ENCODE peak calls at places on chromosomes 2 and 18, in seven cellular contexts. J, C, H, P, T, R and F are unnamed samples.
A peak's percentile ranks its signal among the peaks of the same experiment; 100 is the strongest.

GRCh38 chr18:58586886-58587285 is 42.0 kb downstream of the ALPK2 start:
- DNase-seq in H (no peak), R (no peak), C (no peak), P (no peak), J (no peak), T (no peak), F (no peak)

GRCh38 chr2:149184994-149185393 is 145.4 kb upstream of the LYPD6 start:
- DNase-seq in C (no peak), J (no peak), T (no peak), R (no peak), H (peak; percentile 16), P (no peak), F (no peak)

GRCh38 chr18:49861659-49862058 is 48.3 kb upstream of the ACAA2 start:
- DNase-seq in R (peak; percentile 21), J (no peak), H (no peak), C (no peak), T (no peak), P (no peak), F (peak; percentile 40)

GRCh38 chr2:1891147-1891546 is 146.8 kb upstream of the PXDN start:
- DNase-seq in T (no peak), P (no peak), R (no peak), C (no peak), J (peak; percentile 28), H (no peak), F (no peak)

GRCh38 chr2:23926289-23926749 is 604 bp downstream of the ATAD2B start:
- DNase-seq in C (no peak), J (peak; percentile 44), P (no peak), R (peak; percentile 73), T (no peak), H (peak; percentile 52), F (peak; percentile 81)

GRCh38 chr18:46321954-46322353 is 217.8 kb downstream of the HAUS1 start:
- DNase-seq in J (no peak), R (no peak), C (no peak), P (no peak), T (no peak), H (no peak), F (no peak)

GRCh38 chr2:102063948-102064678 is 72.4 kb downstream of the IL1R2 start:
- DNase-seq in H (peak; percentile 86), T (no peak), C (peak; percentile 99), P (peak; percentile 80), R (peak; percentile 99), J (peak; percentile 88), F (peak; percentile 96)

GRCh38 chr18:36212301-36212977 is 25.1 kb downstream of the MOCOS start:
- DNase-seq in R (no peak), H (no peak), J (no peak), P (no peak), C (peak; percentile 12), T (no peak), F (no peak)

DNA sequence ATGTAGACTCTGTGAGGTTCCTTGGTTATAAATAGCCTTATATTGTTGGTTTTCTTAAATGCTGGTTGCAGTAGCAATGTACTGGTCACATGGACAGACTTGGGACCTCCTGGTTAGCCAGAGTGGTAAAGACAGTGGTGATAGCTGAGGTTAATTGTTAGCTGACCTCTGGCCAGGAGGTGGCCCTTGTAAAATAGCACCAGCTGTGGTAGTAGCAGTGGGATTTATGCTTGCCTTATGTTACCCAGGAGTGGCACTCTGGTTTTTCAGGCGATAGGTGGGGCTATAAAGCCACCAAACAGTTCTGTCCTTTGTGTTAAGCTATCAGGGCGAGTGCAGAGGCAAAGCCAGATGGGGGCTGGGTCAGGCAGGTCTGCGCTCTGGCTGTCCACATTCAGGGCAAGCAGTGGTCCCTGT is 94.8 kb upstream of the SRD5A2 start:
- DNase-seq in T (no peak), C (no peak), J (no peak), P (no peak), H (peak; percentile 27), R (peak; percentile 35), F (peak; percentile 23)
- TF ChIP-seq POLR2A in T (no peak), C (no peak), J (no peak), P (no peak), H (no peak), R (no peak), F (no peak)

DNA sequence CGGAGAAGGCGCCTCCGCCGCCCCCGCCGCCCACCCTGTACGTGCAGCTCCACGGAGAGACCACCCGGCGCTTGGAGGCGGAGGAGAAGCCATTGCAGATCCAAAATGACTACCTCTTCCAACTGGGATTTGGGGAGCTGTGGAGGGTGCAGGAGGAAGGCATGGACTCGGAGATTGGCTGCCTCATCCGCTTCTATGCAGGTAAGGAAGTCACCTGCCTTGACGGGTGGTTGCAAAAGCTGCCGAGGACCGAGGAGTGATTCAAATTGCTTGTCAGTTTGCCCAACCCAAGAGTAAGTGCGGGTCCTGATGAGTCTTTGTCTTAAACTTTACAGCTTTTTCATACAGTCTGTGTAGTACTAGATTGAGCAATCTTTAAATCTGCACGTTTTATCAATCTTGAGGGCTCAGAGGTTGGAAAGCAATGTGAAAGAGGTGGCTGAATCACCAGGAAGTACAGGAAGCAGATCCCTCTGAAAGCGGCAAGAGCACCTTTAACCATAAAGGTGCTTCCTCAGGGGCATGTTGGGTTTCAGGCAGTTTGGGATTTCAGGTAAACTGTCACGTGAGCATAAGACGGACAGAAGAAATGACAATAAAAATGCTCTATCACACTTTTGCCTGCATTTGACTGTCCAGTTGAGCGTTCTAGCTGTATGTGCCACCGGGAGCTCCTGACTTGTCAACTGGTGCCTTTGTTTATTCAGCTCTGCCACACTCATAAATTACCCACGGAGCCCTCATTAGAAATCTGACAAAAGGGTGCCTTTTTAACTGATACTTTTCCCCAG is 1.9 kb downstream of the PHLPP1 start:
- DNase-seq in J (peak; percentile 4), C (peak; percentile 71), P (peak; percentile 32), R (peak; percentile 68), H (peak; percentile 66), T (no peak), F (peak; percentile 48)
- TF ChIP-seq POLR2A in J (no peak), C (no peak), P (no peak), R (no peak), H (peak; percentile 41), T (no peak), F (no peak)

GRCh38 chr2:3493610-3493997 is 25.7 kb downstream of the ADI1 start:
- DNase-seq in H (peak; percentile 25), C (peak; percentile 75), R (peak; percentile 91), J (no peak), P (no peak), T (no peak), F (peak; percentile 47)
- TF ChIP-seq POLR2A in H (no peak), C (peak; percentile 56), R (peak; percentile 78), J (no peak), P (no peak), T (no peak), F (no peak)

GRCh38 chr2:237075749-237076599 is 9.7 kb upstream of the COPS8 start:
- DNase-seq in R (no peak), C (peak; percentile 4), H (no peak), T (no peak), P (no peak), J (no peak), F (no peak)
- TF ChIP-seq POLR2A in R (no peak), C (no peak), H (no peak), T (no peak), P (no peak), J (no peak), F (no peak)

GRCh38 chr2:20623741-20624155 is 27.1 kb downstream of the HS1BP3 start:
- DNase-seq in J (no peak), R (no peak), H (peak; percentile 4), P (no peak), C (no peak), T (no peak), F (no peak)
- TF ChIP-seq POLR2A in J (no peak), R (no peak), H (no peak), P (no peak), C (no peak), T (no peak), F (no peak)

DNA sequence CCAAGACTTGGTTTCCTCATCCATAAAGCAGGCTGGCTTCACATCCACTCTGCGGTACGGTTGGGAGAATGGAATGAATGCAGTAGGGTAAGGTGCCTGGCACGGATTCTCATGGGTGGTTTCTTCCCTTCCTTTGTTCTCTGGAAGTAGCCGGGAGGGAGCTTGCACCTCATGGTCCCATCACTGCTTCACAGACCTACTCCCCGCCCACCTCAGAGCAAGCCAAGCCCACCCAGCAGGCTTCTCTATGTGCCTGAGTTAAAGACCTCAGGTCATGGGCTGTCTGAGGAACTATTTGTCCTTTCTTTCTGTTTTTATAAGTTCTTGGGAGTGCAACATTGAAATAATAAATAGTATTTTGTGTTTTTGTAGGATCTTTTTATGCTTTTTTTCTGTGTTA is 3.5 kb downstream of the DCDC2C start:
- DNase-seq in P (no peak), R (no peak), C (no peak), T (no peak), J (no peak), H (no peak), F (no peak)
- TF ChIP-seq POLR2A in P (no peak), R (no peak), C (no peak), T (no peak), J (no peak), H (no peak), F (no peak)

GRCh38 chr18:9706081-9706935 is 1.8 kb upstream of the RAB31 start:
- DNase-seq in T (no peak), P (no peak), J (no peak), C (peak; percentile 28), R (no peak), H (no peak), F (no peak)

GRCh38 chr18:9707381-9708056 is 582 bp upstream of the RAB31 start:
- DNase-seq in J (no peak), R (no peak), P (no peak), C (peak; percentile 45), H (no peak), T (no peak), F (no peak)

GRCh38 chr18:9710037-9710436 is 1.9 kb downstream of the RAB31 start:
- DNase-seq in J (no peak), P (no peak), C (no peak), H (no peak), T (no peak), R (no peak), F (no peak)

GRCh38 chr18:9708882-9709877 is 1.1 kb downstream of the RAB31 start:
- DNase-seq in R (peak; percentile 60), T (no peak), J (no peak), P (no peak), H (no peak), C (no peak), F (peak; percentile 43)

GRCh38 chr18:9708057-9708881 is at the start of gene RAB31:
- DNase-seq in C (peak; percentile 72), H (peak; percentile 60), P (peak; percentile 78), R (peak; percentile 65), J (peak; percentile 44), T (no peak), F (peak; percentile 78)
- TF ChIP-seq POLR2A in C (peak; percentile 95), H (peak; percentile 12), P (peak; percentile 79), R (no peak), J (peak; percentile 40), T (peak; percentile 88), F (peak; percentile 21)